ENCODE peak calls at places on chromosomes 3 and 15, in ten cellular contexts. O is T-helper 17 cell; M is putamen; H is activated CD8-positive, alpha-beta memory T cell treated with anti-CD3 and anti-CD28 coated beads, Interleukin-2, amount 50 U/mL, for 4 hours; Q is HEK293T; K is hepatocyte; T is SHP77; B is caudate nucleus; Y is omental fat pad; Z is T-helper 9 cell. W is an unnamed sample.
A peak's percentile ranks its signal among the peaks of the same experiment; 100 is the strongest.

GRCh38 chr3:113157408-113157980 is 53.9 kb upstream of the BOC start:
- DNase-seq in Y (no peak), Q (no peak), B (no peak), M (no peak), Z (no peak), O (no peak), T (no peak), K (no peak), H (no peak), W (no peak)

GRCh38 chr15:67548532-67548852 is 6.0 kb downstream of the MAP2K5 start:
- DNase-seq in B (no peak), M (no peak), O (no peak), Z (no peak), K (no peak), Y (no peak), H (no peak), Q (no peak), T (no peak), W (no peak)

GRCh38 chr3:177724020-177724638 is 526.8 kb upstream of the TBL1XR1 start:
- DNase-seq in H (no peak), T (peak; percentile 71), Q (no peak), Z (no peak), M (peak; percentile 53), O (no peak), K (no peak), Y (no peak), B (no peak), W (no peak)

GRCh38 chr3:72258786-72259185 is 473.8 kb upstream of the PROK2 start:
- DNase-seq in K (no peak), Y (no peak), B (no peak), T (peak; percentile 38), M (no peak), Q (no peak), O (no peak), Z (no peak), H (no peak), W (no peak)

GRCh38 chr15:66452971-66453580 is 44.5 kb downstream of the SNAPC5 start:
- DNase-seq in B (no peak), T (no peak), Z (no peak), O (no peak), M (no peak), K (no peak), Q (no peak), H (no peak), Y (no peak), W (no peak)

GRCh38 chr15:89051875-89052274 is 36.4 kb upstream of the ABHD2 start:
- DNase-seq in B (no peak), M (no peak), Z (no peak), T (no peak), Y (no peak), Q (no peak), H (no peak), O (no peak), K (no peak), W (no peak)

GRCh38 chr3:108131105-108131794 is 40.4 kb upstream of the CD47 start:
- DNase-seq in T (no peak), M (no peak), Z (no peak), B (no peak), Q (no peak), H (no peak), O (no peak), Y (no peak), K (no peak), W (no peak)

GRCh38 chr15:60390931-60391501 is 6.8 kb downstream of the ANXA2 start:
- DNase-seq in T (no peak), Z (no peak), Q (no peak), O (no peak), Y (no peak), H (no peak), K (peak; percentile 78), M (no peak), B (no peak), W (no peak)

GRCh38 chr3:26145769-26146168 is 355.9 kb downstream of the OXSM start:
- DNase-seq in Q (no peak), O (no peak), Z (no peak), H (no peak), T (no peak), M (no peak), Y (no peak), B (no peak), K (no peak), W (no peak)

GRCh38 chr3:83093222-83093572 is 1331.8 kb upstream of the GBE1 start:
- DNase-seq in B (no peak), M (no peak), K (no peak), Y (no peak), H (no peak), Q (no peak), T (no peak), O (no peak), Z (no peak), W (no peak)

GRCh38 chr15:31299588-31300207 is 26.9 kb upstream of the KLF13 start:
- DNase-seq in K (no peak), H (no peak), Q (no peak), M (no peak), B (no peak), Y (no peak), T (no peak), Z (no peak), O (no peak), W (no peak)

GRCh38 chr3:196992461-196993065 is 23.9 kb upstream of the PIGZ start:
- DNase-seq in T (no peak), O (no peak), Y (no peak), B (no peak), K (no peak), M (no peak), Z (no peak), H (no peak), Q (no peak), W (no peak)

GRCh38 chr3:149371001-149371722 is 6.3 kb downstream of the TM4SF1 start:
- DNase-seq in B (no peak), H (no peak), Z (no peak), Y (no peak), Q (no peak), T (no peak), O (no peak), K (peak; percentile 59), M (no peak), W (no peak)

GRCh38 chr15:58479941-58480340 is 48.1 kb downstream of the LIPC start:
- DNase-seq in Q (no peak), B (no peak), Y (no peak), K (no peak), Z (no peak), T (no peak), M (no peak), H (no peak), O (no peak), W (no peak)

GRCh38 chr3:42247576-42248027 is 18.4 kb downstream of the CCK start:
- DNase-seq in O (peak; percentile 26), M (peak; percentile 28), T (peak; percentile 39), Y (no peak), K (peak; percentile 78), Q (peak; percentile 63), H (peak; percentile 66), B (no peak), Z (peak; percentile 25), W (peak; percentile 34)

GRCh38 chr3:159620873-159621272 is 367.8 kb upstream of the IL12A start:
- DNase-seq in M (no peak), Z (no peak), O (no peak), B (no peak), K (no peak), Y (no peak), Q (no peak), H (no peak), T (no peak), W (no peak)

GRCh38 chr15:45402955-45403892 is 24.9 kb upstream of the GATM start:
- DNase-seq in M (no peak), Z (no peak), B (no peak), H (peak; percentile 35), Y (no peak), Q (peak; percentile 10), K (peak; percentile 66), T (peak; percentile 22), O (peak; percentile 11), W (peak; percentile 14)

GRCh38 chr15:41607033-41607432 is 48.0 kb downstream of the TYRO3 start:
- DNase-seq in M (no peak), O (no peak), Z (no peak), Y (no peak), K (peak; percentile 17), T (no peak), B (no peak), Q (no peak), H (no peak), W (no peak)

GRCh38 chr3:186683996-186684395 is 18.2 kb downstream of the HRG start:
- DNase-seq in Q (no peak), H (no peak), K (no peak), Z (no peak), M (no peak), Y (no peak), T (no peak), B (no peak), O (no peak), W (no peak)

GRCh38 chr15:99983894-99984293 is 250.7 kb upstream of the LYSMD4 start:
- DNase-seq in Z (no peak), B (no peak), Y (no peak), Q (no peak), M (no peak), T (no peak), H (no peak), K (peak; percentile 25), O (no peak), W (no peak)

GRCh38 chr15:70833897-70834765 is 19.8 kb downstream of the LARP6 start:
- DNase-seq in Z (no peak), Q (peak; percentile 55), T (peak; percentile 14), M (no peak), K (peak; percentile 65), B (no peak), H (no peak), Y (no peak), O (no peak), W (no peak)

GRCh38 chr3:176776622-176777021 is 420.7 kb downstream of the TBL1XR1 start:
- DNase-seq in M (no peak), T (no peak), K (no peak), B (no peak), Z (no peak), Q (no peak), Y (no peak), O (no peak), H (no peak), W (no peak)

GRCh38 chr15:95596487-95596886 is 734.0 kb upstream of the NR2F2 start:
- DNase-seq in T (no peak), Z (no peak), K (no peak), Q (no peak), O (no peak), B (no peak), Y (no peak), H (no peak), M (no peak), W (no peak)

W was measured in effector memory CD8-positive, alpha-beta T cell.